ENCODE peak calls at places on chromosome 14, in nine cellular contexts. One of them, this sample, is unnamed.

GRCh38 chr14:29454026-29454693 is 473.5 kb downstream of the PRKD1 start:
- DNase-seq in DND-41: no peak
- DNase-seq in bronchial epithelial cell: no peak
- DNase-seq in psoas muscle: no peak
- DNase-seq in upper lobe of right lung: no peak
- DNase-seq in heart left ventricle: no peak
- DNase-seq in BE2C: no peak
- DNase-seq in thyroid gland: no peak
- DNase-seq in fibroblast of lung: no peak
- DNase-seq in this sample: no peak

GRCh38 chr14:98957211-98958047 is 314.6 kb downstream of the BCL11B start:
- DNase-seq in DND-41: no peak
- DNase-seq in bronchial epithelial cell: peak; percentile 94
- DNase-seq in psoas muscle: peak; percentile 72
- DNase-seq in upper lobe of right lung: no peak
- DNase-seq in heart left ventricle: peak; percentile 56
- DNase-seq in BE2C: no peak
- DNase-seq in thyroid gland: no peak
- DNase-seq in fibroblast of lung: peak; percentile 94
- DNase-seq in this sample: peak; percentile 78

GRCh38 chr14:56189306-56189705 is 71.1 kb downstream of the PELI2 start:
- DNase-seq in DND-41: no peak
- DNase-seq in bronchial epithelial cell: peak; percentile 99
- DNase-seq in psoas muscle: no peak
- DNase-seq in upper lobe of right lung: no peak
- DNase-seq in heart left ventricle: no peak
- DNase-seq in BE2C: no peak
- DNase-seq in thyroid gland: no peak
- DNase-seq in fibroblast of lung: peak; percentile 85
- DNase-seq in this sample: no peak

GRCh38 chr14:39097159-39097558 is 5.9 kb downstream of the SEC23A start:
- DNase-seq in DND-41: no peak
- DNase-seq in bronchial epithelial cell: peak; percentile 70
- DNase-seq in psoas muscle: no peak
- DNase-seq in upper lobe of right lung: no peak
- DNase-seq in heart left ventricle: no peak
- DNase-seq in BE2C: no peak
- DNase-seq in thyroid gland: no peak
- DNase-seq in fibroblast of lung: peak; percentile 89
- DNase-seq in this sample: no peak

GRCh38 chr14:67567654-67568053 is 32.4 kb downstream of the PIGH start:
- DNase-seq in DND-41: no peak
- DNase-seq in bronchial epithelial cell: peak; percentile 70
- DNase-seq in psoas muscle: no peak
- DNase-seq in upper lobe of right lung: peak; percentile 31
- DNase-seq in heart left ventricle: no peak
- DNase-seq in BE2C: no peak
- DNase-seq in thyroid gland: peak; percentile 82
- DNase-seq in fibroblast of lung: no peak
- DNase-seq in this sample: no peak

GRCh38 chr14:64747327-64747726 is 43.1 kb downstream of the PLEKHG3 start:
- DNase-seq in DND-41: no peak
- DNase-seq in bronchial epithelial cell: no peak
- DNase-seq in psoas muscle: no peak
- DNase-seq in upper lobe of right lung: no peak
- DNase-seq in heart left ventricle: no peak
- DNase-seq in BE2C: no peak
- DNase-seq in thyroid gland: no peak
- DNase-seq in fibroblast of lung: no peak
- DNase-seq in this sample: no peak

GRCh38 chr14:96138241-96138640 is 66.4 kb upstream of the BDKRB2 start:
- DNase-seq in DND-41: no peak
- DNase-seq in bronchial epithelial cell: no peak
- DNase-seq in psoas muscle: no peak
- DNase-seq in upper lobe of right lung: no peak
- DNase-seq in heart left ventricle: no peak
- DNase-seq in BE2C: no peak
- DNase-seq in thyroid gland: no peak
- DNase-seq in fibroblast of lung: peak; percentile 39
- DNase-seq in this sample: no peak

GRCh38 chr14:98203421-98203820 is 1068.6 kb downstream of the BCL11B start:
- DNase-seq in DND-41: no peak
- DNase-seq in bronchial epithelial cell: no peak
- DNase-seq in psoas muscle: no peak
- DNase-seq in upper lobe of right lung: no peak
- DNase-seq in heart left ventricle: no peak
- DNase-seq in BE2C: no peak
- DNase-seq in thyroid gland: no peak
- DNase-seq in fibroblast of lung: no peak
- DNase-seq in this sample: no peak

GRCh38 chr14:51424569-51425251 is 184.7 kb downstream of the TMX1 start:
- DNase-seq in DND-41: no peak
- DNase-seq in bronchial epithelial cell: no peak
- DNase-seq in psoas muscle: no peak
- DNase-seq in upper lobe of right lung: no peak
- DNase-seq in heart left ventricle: no peak
- DNase-seq in BE2C: no peak
- DNase-seq in thyroid gland: no peak
- DNase-seq in fibroblast of lung: peak; percentile 52
- DNase-seq in this sample: no peak

GRCh38 chr14:53710615-53711014 is 246.0 kb downstream of the BMP4 start:
- DNase-seq in DND-41: peak; percentile 14
- DNase-seq in bronchial epithelial cell: no peak
- DNase-seq in psoas muscle: no peak
- DNase-seq in upper lobe of right lung: no peak
- DNase-seq in heart left ventricle: no peak
- DNase-seq in BE2C: no peak
- DNase-seq in thyroid gland: no peak
- DNase-seq in fibroblast of lung: no peak
- DNase-seq in this sample: peak; percentile 1

GRCh38 chr14:100223332-100224171 is 15.4 kb upstream of the YY1 start:
- DNase-seq in DND-41: no peak
- DNase-seq in bronchial epithelial cell: peak; percentile 78
- DNase-seq in psoas muscle: no peak
- DNase-seq in upper lobe of right lung: no peak
- DNase-seq in heart left ventricle: no peak
- DNase-seq in BE2C: no peak
- DNase-seq in thyroid gland: no peak
- DNase-seq in fibroblast of lung: no peak
- DNase-seq in this sample: no peak

GRCh38 chr14:75430526-75430925 is 2.7 kb downstream of the JDP2 start:
- DNase-seq in DND-41: no peak
- DNase-seq in bronchial epithelial cell: no peak
- DNase-seq in psoas muscle: peak; percentile 53
- DNase-seq in upper lobe of right lung: no peak
- DNase-seq in heart left ventricle: no peak
- DNase-seq in BE2C: no peak
- DNase-seq in thyroid gland: no peak
- DNase-seq in fibroblast of lung: peak; percentile 50
- DNase-seq in this sample: peak; percentile 48

GRCh38 chr14:71203306-71203705 is 296.0 kb downstream of the PCNX1 start:
- DNase-seq in DND-41: no peak
- DNase-seq in bronchial epithelial cell: no peak
- DNase-seq in psoas muscle: no peak
- DNase-seq in upper lobe of right lung: no peak
- DNase-seq in heart left ventricle: no peak
- DNase-seq in BE2C: no peak
- DNase-seq in thyroid gland: no peak
- DNase-seq in fibroblast of lung: peak; percentile 67
- DNase-seq in this sample: no peak

GRCh38 chr14:45902241-45902640 is 649.2 kb upstream of the MIS18BP1 start:
- DNase-seq in DND-41: no peak
- DNase-seq in bronchial epithelial cell: no peak
- DNase-seq in psoas muscle: no peak
- DNase-seq in upper lobe of right lung: no peak
- DNase-seq in heart left ventricle: no peak
- DNase-seq in BE2C: no peak
- DNase-seq in thyroid gland: no peak
- DNase-seq in fibroblast of lung: no peak
- DNase-seq in this sample: no peak

GRCh38 chr14:99605299-99605961 is 1.4 kb upstream of the CCDC85C start:
- DNase-seq in DND-41: peak; percentile 87
- DNase-seq in bronchial epithelial cell: peak; percentile 51
- DNase-seq in psoas muscle: peak; percentile 60
- DNase-seq in upper lobe of right lung: peak; percentile 87
- DNase-seq in heart left ventricle: peak; percentile 60
- DNase-seq in BE2C: peak; percentile 82
- DNase-seq in thyroid gland: peak; percentile 64
- DNase-seq in fibroblast of lung: peak; percentile 77
- DNase-seq in this sample: peak; percentile 58

DNA sequence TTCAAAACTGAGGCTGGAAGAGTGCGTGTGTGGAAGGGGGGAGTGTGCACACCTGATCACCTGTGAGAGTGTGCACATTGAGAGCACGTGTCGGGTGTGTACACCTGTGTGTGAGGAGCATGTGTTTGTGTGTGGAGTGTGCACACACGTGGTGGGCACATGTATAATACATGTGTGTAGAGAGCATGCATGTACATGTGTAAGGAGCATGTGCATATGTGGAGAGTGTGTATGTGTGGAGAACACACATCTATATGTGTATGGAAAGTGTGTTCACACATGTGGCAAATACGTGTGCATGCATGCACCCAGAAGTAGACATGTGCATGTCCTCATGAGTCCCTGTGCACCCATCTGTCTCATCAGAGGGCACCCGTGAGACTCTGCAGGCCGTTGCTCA is 63.1 kb upstream of the GPR68 start:
- DNase-seq in DND-41: no peak
- DNase-seq in bronchial epithelial cell: no peak
- DNase-seq in psoas muscle: no peak
- DNase-seq in upper lobe of right lung: no peak
- DNase-seq in heart left ventricle: no peak
- DNase-seq in BE2C: no peak
- DNase-seq in thyroid gland: no peak
- DNase-seq in fibroblast of lung: no peak
- DNase-seq in this sample: no peak
- H3K36me3 ChIP-seq in DND-41: peaks cover 94% of the 10 kb centered on the region
- H3K36me3 ChIP-seq in bronchial epithelial cell: peaks cover 20% of the 10 kb centered on the region
- H3K36me3 ChIP-seq in psoas muscle: no peaks in the 10 kb centered on the region
- H3K36me3 ChIP-seq in upper lobe of right lung: peaks cover 44% of the 10 kb centered on the region
- H3K36me3 ChIP-seq in heart left ventricle: no peaks in the 10 kb centered on the region
- H3K36me3 ChIP-seq in BE2C: no peaks in the 10 kb centered on the region
- H3K36me3 ChIP-seq in thyroid gland: no peaks in the 10 kb centered on the region
- H3K36me3 ChIP-seq in fibroblast of lung: no peaks in the 10 kb centered on the region
- H3K36me3 ChIP-seq in this sample: no peaks in the 10 kb centered on the region

GRCh38 chr14:20603813-20604212 is 12.6 kb upstream of the RNASE12 start:
- DNase-seq in DND-41: no peak
- DNase-seq in bronchial epithelial cell: no peak
- DNase-seq in psoas muscle: no peak
- DNase-seq in upper lobe of right lung: no peak
- DNase-seq in heart left ventricle: no peak
- DNase-seq in BE2C: peak; percentile 50
- DNase-seq in thyroid gland: no peak
- DNase-seq in fibroblast of lung: no peak
- DNase-seq in this sample: no peak

GRCh38 chr14:20604291-20604690 is 13.1 kb upstream of the RNASE12 start:
- DNase-seq in DND-41: no peak
- DNase-seq in bronchial epithelial cell: no peak
- DNase-seq in psoas muscle: no peak
- DNase-seq in upper lobe of right lung: no peak
- DNase-seq in heart left ventricle: no peak
- DNase-seq in BE2C: no peak
- DNase-seq in thyroid gland: no peak
- DNase-seq in fibroblast of lung: no peak
- DNase-seq in this sample: no peak

GRCh38 chr14:20597108-20597507 is 5.9 kb upstream of the RNASE12 start:
- DNase-seq in DND-41: no peak
- DNase-seq in bronchial epithelial cell: no peak
- DNase-seq in psoas muscle: no peak
- DNase-seq in upper lobe of right lung: no peak
- DNase-seq in heart left ventricle: no peak
- DNase-seq in BE2C: no peak
- DNase-seq in thyroid gland: peak; percentile 64
- DNase-seq in fibroblast of lung: no peak
- DNase-seq in this sample: no peak

GRCh38 chr14:20602583-20602982 is 11.4 kb upstream of the RNASE12 start:
- DNase-seq in DND-41: no peak
- DNase-seq in bronchial epithelial cell: no peak
- DNase-seq in psoas muscle: no peak
- DNase-seq in upper lobe of right lung: no peak
- DNase-seq in heart left ventricle: no peak
- DNase-seq in BE2C: no peak
- DNase-seq in thyroid gland: no peak
- DNase-seq in fibroblast of lung: no peak
- DNase-seq in this sample: no peak

GRCh38 chr14:20601522-20601921 is 10.3 kb upstream of the RNASE12 start:
- DNase-seq in DND-41: no peak
- DNase-seq in bronchial epithelial cell: no peak
- DNase-seq in psoas muscle: no peak
- DNase-seq in upper lobe of right lung: no peak
- DNase-seq in heart left ventricle: no peak
- DNase-seq in BE2C: no peak
- DNase-seq in thyroid gland: no peak
- DNase-seq in fibroblast of lung: no peak
- DNase-seq in this sample: no peak
- H3K27me3 ChIP-seq in DND-41: no peaks in the 10 kb centered on the region
- H3K27me3 ChIP-seq in bronchial epithelial cell: no peaks in the 10 kb centered on the region
- H3K27me3 ChIP-seq in psoas muscle: no peaks in the 10 kb centered on the region
- H3K27me3 ChIP-seq in upper lobe of right lung: no peaks in the 10 kb centered on the region
- H3K27me3 ChIP-seq in heart left ventricle: no peaks in the 10 kb centered on the region
- H3K27me3 ChIP-seq in BE2C: no peaks in the 10 kb centered on the region
- H3K27me3 ChIP-seq in thyroid gland: no peaks in the 10 kb centered on the region
- H3K27me3 ChIP-seq in fibroblast of lung: no peaks in the 10 kb centered on the region
- H3K27me3 ChIP-seq in this sample: no peaks in the 10 kb centered on the region

GRCh38 chr14:91264151-91265150 is 19.9 kb upstream of the GPR68 start:
- DNase-seq in DND-41: no peak
- DNase-seq in bronchial epithelial cell: no peak
- DNase-seq in psoas muscle: peak; percentile 37
- DNase-seq in upper lobe of right lung: peak; percentile 75
- DNase-seq in heart left ventricle: peak; percentile 43
- DNase-seq in BE2C: no peak
- DNase-seq in thyroid gland: peak; percentile 19
- DNase-seq in fibroblast of lung: no peak
- DNase-seq in this sample: peak; percentile 43
- H3K4me3 ChIP-seq in DND-41: no peak overlapping the region
- H3K4me3 ChIP-seq in bronchial epithelial cell: peak overlapping the region; percentile 35
- H3K4me3 ChIP-seq in psoas muscle: peak overlapping the region; percentile 48
- H3K4me3 ChIP-seq in upper lobe of right lung: peak overlapping the region; percentile 45
- H3K4me3 ChIP-seq in heart left ventricle: peak overlapping the region; percentile 41
- H3K4me3 ChIP-seq in BE2C: peak overlapping the region; percentile 50
- H3K4me3 ChIP-seq in thyroid gland: peak overlapping the region; percentile 12
- H3K4me3 ChIP-seq in fibroblast of lung: peak overlapping the region; percentile 16
- H3K4me3 ChIP-seq in this sample: peak overlapping the region; percentile 42

DNA sequence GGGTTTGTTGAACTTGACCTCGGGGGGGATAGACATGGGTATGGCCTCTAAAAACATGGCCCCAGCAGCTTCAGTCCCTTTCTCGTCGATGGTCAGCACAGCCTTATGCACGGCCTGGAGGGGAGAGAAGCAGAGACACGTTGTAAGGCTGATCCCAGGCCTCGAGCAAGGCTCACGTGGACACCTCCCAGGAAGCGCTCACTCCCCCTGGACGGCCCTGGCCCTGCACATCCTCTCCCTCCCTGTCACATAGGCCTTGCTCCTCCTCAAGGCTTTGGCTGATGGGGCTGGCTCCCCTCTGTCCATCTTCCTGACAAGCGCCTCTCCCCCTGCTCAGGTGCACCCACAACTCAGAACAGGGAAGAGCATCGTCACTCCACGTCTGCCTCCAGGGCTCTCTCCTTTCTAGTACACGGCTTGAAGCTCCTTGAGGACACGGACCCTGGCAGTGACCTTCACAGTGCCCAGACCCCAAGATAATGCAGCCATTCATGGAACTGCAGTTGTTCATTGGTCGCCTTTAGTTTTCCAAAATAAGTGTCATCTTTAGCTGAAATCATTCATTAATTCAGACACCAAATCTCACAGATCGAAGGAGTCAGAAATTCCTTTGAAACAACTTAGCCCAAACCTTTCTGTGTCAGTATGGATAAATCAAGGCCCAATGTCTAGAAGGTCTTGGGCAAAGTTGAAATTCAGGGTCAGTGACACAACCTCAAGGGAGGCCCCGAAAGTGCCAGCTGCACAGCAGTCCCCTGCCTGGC is 9.7 kb downstream of the SERPINA1 start:
- DNase-seq in DND-41: no peak
- DNase-seq in bronchial epithelial cell: no peak
- DNase-seq in psoas muscle: no peak
- DNase-seq in upper lobe of right lung: no peak
- DNase-seq in heart left ventricle: no peak
- DNase-seq in BE2C: no peak
- DNase-seq in thyroid gland: no peak
- DNase-seq in fibroblast of lung: no peak
- DNase-seq in this sample: no peak
- H3K36me3 ChIP-seq in DND-41: no peaks in the 10 kb centered on the region
- H3K36me3 ChIP-seq in bronchial epithelial cell: no peaks in the 10 kb centered on the region
- H3K36me3 ChIP-seq in psoas muscle: no peaks in the 10 kb centered on the region
- H3K36me3 ChIP-seq in upper lobe of right lung: peaks cover 8% of the 10 kb centered on the region
- H3K36me3 ChIP-seq in heart left ventricle: no peaks in the 10 kb centered on the region
- H3K36me3 ChIP-seq in BE2C: no peaks in the 10 kb centered on the region
- H3K36me3 ChIP-seq in thyroid gland: no peaks in the 10 kb centered on the region
- H3K36me3 ChIP-seq in fibroblast of lung: no peaks in the 10 kb centered on the region
- H3K36me3 ChIP-seq in this sample: no peaks in the 10 kb centered on the region